ENCODE peak calls at places on chromosomes 11 and 22, in ten cellular contexts. One of them, this sample, is unnamed. For H3K27me3, the result is how much of the 10 kb centered on the place peaks cover.

GRCh38 chr22:23709107-23709506 is 18.3 kb downstream of the RGL4 start:
- DNase-seq in H1: no peak
- DNase-seq in cardiac muscle cell: no peak
- DNase-seq in psoas muscle: no peak
- DNase-seq in thyroid gland: no peak
- DNase-seq in upper lobe of right lung: no peak
- DNase-seq in right atrium auricular region: no peak
- DNase-seq in pancreas: no peak
- DNase-seq in fibroblast of lung: peak
- DNase-seq in IMR-90: peak
- DNase-seq in this sample: no peak

GRCh38 chr11:117146521-117146920 is 2.4 kb downstream of the PAFAH1B2 start:
- DNase-seq in thyroid gland: no peak
- DNase-seq in right atrium auricular region: no peak
- DNase-seq in IMR-90: peak
- DNase-seq in pancreas: no peak
- DNase-seq in H1: no peak
- DNase-seq in psoas muscle: no peak
- DNase-seq in fibroblast of lung: peak
- DNase-seq in upper lobe of right lung: no peak
- DNase-seq in cardiac muscle cell: peak
- DNase-seq in this sample: no peak

GRCh38 chr22:46457502-46458488 is 79.6 kb downstream of the CELSR1 start:
- DNase-seq in thyroid gland: no peak
- DNase-seq in IMR-90: peak
- DNase-seq in right atrium auricular region: no peak
- DNase-seq in H1: no peak
- DNase-seq in fibroblast of lung: peak
- DNase-seq in pancreas: no peak
- DNase-seq in psoas muscle: no peak
- DNase-seq in cardiac muscle cell: peak
- DNase-seq in upper lobe of right lung: no peak
- DNase-seq in this sample: no peak

GRCh38 chr11:66882540-66882939 is 25.7 kb downstream of the LRFN4 start:
- DNase-seq in thyroid gland: peak
- DNase-seq in pancreas: no peak
- DNase-seq in right atrium auricular region: no peak
- DNase-seq in cardiac muscle cell: no peak
- DNase-seq in upper lobe of right lung: no peak
- DNase-seq in IMR-90: no peak
- DNase-seq in fibroblast of lung: peak
- DNase-seq in psoas muscle: peak
- DNase-seq in H1: no peak
- DNase-seq in this sample: peak

GRCh38 chr11:63560506-63561179 is 2.5 kb downstream of the PLAAT2 start:
- DNase-seq in right atrium auricular region: peak
- DNase-seq in upper lobe of right lung: peak
- DNase-seq in H1: no peak
- DNase-seq in pancreas: no peak
- DNase-seq in IMR-90: no peak
- DNase-seq in fibroblast of lung: no peak
- DNase-seq in cardiac muscle cell: no peak
- DNase-seq in thyroid gland: peak
- DNase-seq in psoas muscle: no peak
- DNase-seq in this sample: no peak

GRCh38 chr22:23591203-23591791 is 11.2 kb upstream of the IGLL1 start:
- DNase-seq in cardiac muscle cell: peak
- DNase-seq in thyroid gland: peak
- DNase-seq in H1: peak
- DNase-seq in psoas muscle: no peak
- DNase-seq in right atrium auricular region: no peak
- DNase-seq in pancreas: peak
- DNase-seq in fibroblast of lung: peak
- DNase-seq in upper lobe of right lung: peak
- DNase-seq in IMR-90: peak
- DNase-seq in this sample: peak

GRCh38 chr11:114158886-114159285 is 99.4 kb downstream of the ZBTB16 start:
- DNase-seq in cardiac muscle cell: no peak
- DNase-seq in upper lobe of right lung: no peak
- DNase-seq in psoas muscle: peak
- DNase-seq in pancreas: no peak
- DNase-seq in fibroblast of lung: no peak
- DNase-seq in IMR-90: peak
- DNase-seq in thyroid gland: no peak
- DNase-seq in H1: no peak
- DNase-seq in right atrium auricular region: no peak
- DNase-seq in this sample: no peak

GRCh38 chr11:35247428-35247827 is 108.5 kb downstream of the CD44 start:
- DNase-seq in right atrium auricular region: no peak
- DNase-seq in upper lobe of right lung: no peak
- DNase-seq in pancreas: no peak
- DNase-seq in IMR-90: no peak
- DNase-seq in fibroblast of lung: no peak
- DNase-seq in psoas muscle: no peak
- DNase-seq in H1: no peak
- DNase-seq in thyroid gland: no peak
- DNase-seq in cardiac muscle cell: no peak
- DNase-seq in this sample: no peak

GRCh38 chr22:38716827-38717226 is 11.1 kb downstream of the GTPBP1 start:
- DNase-seq in upper lobe of right lung: no peak
- DNase-seq in cardiac muscle cell: no peak
- DNase-seq in IMR-90: no peak
- DNase-seq in thyroid gland: no peak
- DNase-seq in right atrium auricular region: no peak
- DNase-seq in fibroblast of lung: no peak
- DNase-seq in pancreas: no peak
- DNase-seq in psoas muscle: peak
- DNase-seq in H1: no peak
- DNase-seq in this sample: no peak

GRCh38 chr22:38718414-38718813 is 12.7 kb downstream of the GTPBP1 start:
- DNase-seq in psoas muscle: peak
- DNase-seq in cardiac muscle cell: peak
- DNase-seq in upper lobe of right lung: peak
- DNase-seq in H1: no peak
- DNase-seq in thyroid gland: peak
- DNase-seq in pancreas: peak
- DNase-seq in right atrium auricular region: no peak
- DNase-seq in fibroblast of lung: peak
- DNase-seq in IMR-90: peak
- DNase-seq in this sample: peak

GRCh38 chr22:38715852-38716251 is 10.1 kb downstream of the GTPBP1 start:
- DNase-seq in right atrium auricular region: no peak
- DNase-seq in upper lobe of right lung: peak
- DNase-seq in cardiac muscle cell: no peak
- DNase-seq in thyroid gland: no peak
- DNase-seq in IMR-90: no peak
- DNase-seq in H1: no peak
- DNase-seq in psoas muscle: no peak
- DNase-seq in pancreas: no peak
- DNase-seq in fibroblast of lung: no peak
- DNase-seq in this sample: no peak

GRCh38 chr22:38716271-38716670 is 10.5 kb downstream of the GTPBP1 start:
- DNase-seq in pancreas: no peak
- DNase-seq in fibroblast of lung: no peak
- DNase-seq in right atrium auricular region: no peak
- DNase-seq in H1: no peak
- DNase-seq in psoas muscle: no peak
- DNase-seq in thyroid gland: no peak
- DNase-seq in IMR-90: no peak
- DNase-seq in upper lobe of right lung: no peak
- DNase-seq in cardiac muscle cell: no peak
- DNase-seq in this sample: no peak

DNA sequence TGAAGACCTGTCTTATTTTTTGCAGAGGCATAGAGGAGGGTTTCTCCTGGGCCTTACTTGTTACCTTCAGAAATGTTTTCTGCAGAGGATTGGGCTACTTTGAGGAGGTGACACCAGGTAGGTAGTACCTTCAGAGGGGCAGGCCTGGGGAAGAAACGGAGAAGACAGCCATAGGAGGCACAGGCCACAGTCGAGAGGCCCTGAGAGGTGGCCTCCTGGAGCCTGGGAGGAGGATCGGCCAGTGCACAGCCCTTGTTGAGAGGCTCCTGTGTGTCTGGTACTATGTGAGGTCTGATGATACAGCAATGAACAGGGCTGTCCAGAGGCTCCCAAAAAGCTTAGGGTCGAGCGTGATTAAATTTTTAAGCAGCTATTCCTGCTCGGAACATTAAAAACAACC is 11.5 kb downstream of the GTPBP1 start:
- DNase-seq in pancreas: no peak
- DNase-seq in H1: no peak
- DNase-seq in cardiac muscle cell: no peak
- DNase-seq in thyroid gland: no peak
- DNase-seq in upper lobe of right lung: no peak
- DNase-seq in IMR-90: no peak
- DNase-seq in fibroblast of lung: no peak
- DNase-seq in psoas muscle: peak
- DNase-seq in right atrium auricular region: no peak
- DNase-seq in this sample: no peak
- H3K27ac ChIP-seq in pancreas: no peak
- H3K27ac ChIP-seq in H1: no peak
- H3K27ac ChIP-seq in cardiac muscle cell: no peak
- H3K27ac ChIP-seq in thyroid gland: no peak
- H3K27ac ChIP-seq in upper lobe of right lung: no peak
- H3K27ac ChIP-seq in IMR-90: no peak
- H3K27ac ChIP-seq in fibroblast of lung: no peak
- H3K27ac ChIP-seq in psoas muscle: no peak
- H3K27ac ChIP-seq in right atrium auricular region: no peak
- H3K27ac ChIP-seq in this sample: no peak

GRCh38 chr22:38435010-38435409 is 20.0 kb downstream of the KCNJ4 start:
- DNase-seq in right atrium auricular region: no peak
- DNase-seq in psoas muscle: no peak
- DNase-seq in pancreas: no peak
- DNase-seq in fibroblast of lung: no peak
- DNase-seq in IMR-90: no peak
- DNase-seq in thyroid gland: no peak
- DNase-seq in upper lobe of right lung: no peak
- DNase-seq in H1: no peak
- DNase-seq in cardiac muscle cell: no peak
- DNase-seq in this sample: no peak
- TF ChIP-seq CTCF in right atrium auricular region: no peak
- TF ChIP-seq CTCF in psoas muscle: no peak
- TF ChIP-seq CTCF in pancreas: no peak
- TF ChIP-seq CTCF in fibroblast of lung: no peak
- TF ChIP-seq CTCF in IMR-90: no peak
- TF ChIP-seq CTCF in thyroid gland: no peak
- TF ChIP-seq CTCF in upper lobe of right lung: no peak
- TF ChIP-seq CTCF in H1: peak
- TF ChIP-seq CTCF in cardiac muscle cell: no peak
- TF ChIP-seq CTCF in this sample: no peak

GRCh38 chr22:37082251-37082650 is 27.3 kb downstream of the TMPRSS6 start:
- DNase-seq in upper lobe of right lung: no peak
- DNase-seq in right atrium auricular region: no peak
- DNase-seq in cardiac muscle cell: no peak
- DNase-seq in H1: no peak
- DNase-seq in psoas muscle: no peak
- DNase-seq in thyroid gland: no peak
- DNase-seq in pancreas: no peak
- DNase-seq in IMR-90: peak
- DNase-seq in fibroblast of lung: no peak
- DNase-seq in this sample: no peak

GRCh38 chr22:37079158-37079557 is 27.6 kb downstream of the KCTD17 start:
- DNase-seq in psoas muscle: no peak
- DNase-seq in thyroid gland: no peak
- DNase-seq in H1: no peak
- DNase-seq in IMR-90: no peak
- DNase-seq in upper lobe of right lung: no peak
- DNase-seq in cardiac muscle cell: no peak
- DNase-seq in pancreas: no peak
- DNase-seq in right atrium auricular region: no peak
- DNase-seq in fibroblast of lung: no peak
- DNase-seq in this sample: no peak

GRCh38 chr22:37079668-37080171 is 28.2 kb downstream of the KCTD17 start:
- DNase-seq in H1: no peak
- DNase-seq in IMR-90: peak
- DNase-seq in upper lobe of right lung: no peak
- DNase-seq in psoas muscle: no peak
- DNase-seq in pancreas: no peak
- DNase-seq in right atrium auricular region: no peak
- DNase-seq in fibroblast of lung: peak
- DNase-seq in cardiac muscle cell: peak
- DNase-seq in thyroid gland: peak
- DNase-seq in this sample: no peak

GRCh38 chr22:37080838-37081237 is 28.7 kb downstream of the TMPRSS6 start:
- DNase-seq in right atrium auricular region: no peak
- DNase-seq in psoas muscle: no peak
- DNase-seq in cardiac muscle cell: no peak
- DNase-seq in thyroid gland: no peak
- DNase-seq in pancreas: no peak
- DNase-seq in upper lobe of right lung: no peak
- DNase-seq in fibroblast of lung: no peak
- DNase-seq in H1: no peak
- DNase-seq in IMR-90: no peak
- DNase-seq in this sample: no peak

DNA sequence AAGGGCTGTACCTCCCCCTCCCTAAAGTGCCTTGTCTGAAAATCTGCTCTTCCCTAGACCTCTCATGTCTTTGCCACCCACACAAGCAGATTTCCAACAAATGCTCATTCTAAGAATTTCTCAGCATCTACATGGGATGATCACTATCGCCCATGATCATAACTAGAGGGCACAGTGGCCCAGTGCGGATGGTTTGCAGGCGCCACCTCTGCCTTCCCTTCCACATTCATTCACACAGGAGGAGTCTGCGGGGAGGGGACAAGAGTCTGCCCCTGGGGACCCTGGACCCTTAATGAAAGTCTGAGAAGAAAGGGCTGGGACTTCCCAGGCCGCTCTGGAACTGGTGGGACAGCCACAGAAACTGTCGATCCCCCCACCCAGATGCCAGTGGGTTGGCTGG is 28.9 kb downstream of the KCTD17 start:
- DNase-seq in psoas muscle: no peak
- DNase-seq in fibroblast of lung: no peak
- DNase-seq in pancreas: no peak
- DNase-seq in IMR-90: no peak
- DNase-seq in upper lobe of right lung: no peak
- DNase-seq in right atrium auricular region: no peak
- DNase-seq in thyroid gland: no peak
- DNase-seq in H1: no peak
- DNase-seq in cardiac muscle cell: no peak
- DNase-seq in this sample: no peak
- H3K27me3 ChIP-seq in psoas muscle: under half
- H3K27me3 ChIP-seq in fibroblast of lung: under half
- H3K27me3 ChIP-seq in pancreas: under half
- H3K27me3 ChIP-seq in IMR-90: under half
- H3K27me3 ChIP-seq in upper lobe of right lung: under half
- H3K27me3 ChIP-seq in right atrium auricular region: under half
- H3K27me3 ChIP-seq in thyroid gland: under half
- H3K27me3 ChIP-seq in H1: under half
- H3K27me3 ChIP-seq in cardiac muscle cell: under half
- H3K27me3 ChIP-seq in this sample: under half

DNA sequence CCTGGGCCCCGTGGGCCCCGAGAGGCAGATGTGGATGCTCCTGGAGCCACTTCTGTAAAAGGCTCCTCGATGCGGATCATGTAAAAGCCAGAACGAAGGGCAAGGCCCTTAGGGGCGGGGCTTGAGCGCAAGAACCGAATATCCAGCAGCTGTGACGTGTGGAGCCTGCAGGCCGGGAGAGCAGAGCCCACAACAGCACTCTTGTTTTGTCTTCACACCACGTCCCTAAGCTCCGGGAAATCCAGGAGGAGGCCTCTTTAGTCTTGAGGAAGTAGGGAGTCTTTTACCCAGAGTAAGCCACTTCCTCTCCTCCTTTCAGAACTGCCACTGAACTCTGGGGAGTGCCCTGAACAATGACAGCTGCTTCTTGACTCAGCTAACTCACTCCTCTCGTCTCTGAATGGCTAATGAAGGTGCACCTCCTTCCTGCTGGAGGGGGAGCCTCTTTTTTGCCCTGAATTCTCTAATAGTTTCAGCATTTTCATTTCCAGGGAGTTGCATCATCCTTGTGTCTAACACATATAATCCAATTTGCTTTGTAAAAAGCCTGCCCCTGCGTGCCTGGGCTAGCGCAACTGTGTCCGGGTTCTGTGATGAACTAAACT is 12.5 kb downstream of the L3MBTL2 start:
- DNase-seq in right atrium auricular region: peak
- DNase-seq in IMR-90: peak
- DNase-seq in cardiac muscle cell: peak
- DNase-seq in thyroid gland: no peak
- DNase-seq in psoas muscle: peak
- DNase-seq in upper lobe of right lung: peak
- DNase-seq in fibroblast of lung: peak
- DNase-seq in H1: no peak
- DNase-seq in pancreas: no peak
- DNase-seq in this sample: no peak
- H3K27ac ChIP-seq in right atrium auricular region: peak
- H3K27ac ChIP-seq in IMR-90: peak
- H3K27ac ChIP-seq in cardiac muscle cell: no peak
- H3K27ac ChIP-seq in thyroid gland: peak
- H3K27ac ChIP-seq in psoas muscle: peak
- H3K27ac ChIP-seq in upper lobe of right lung: peak
- H3K27ac ChIP-seq in fibroblast of lung: peak
- H3K27ac ChIP-seq in H1: peak
- H3K27ac ChIP-seq in pancreas: peak
- H3K27ac ChIP-seq in this sample: peak

This sample was measured in dorsolateral prefrontal cortex.